ENCODE peak calls at places on chromosome 10, in five cellular contexts. V is fibroblast of lung, Q is A673, U is H1, H is endothelial cell of umbilical vein. Y is an unnamed sample. For H3K27me3, the result is how much of the 10 kb centered on the place peaks cover.

GRCh38 chr10:24437302-24437701 is 228.4 kb downstream of the KIAA1217 start:
- DNase-seq in Q (no peak), U (no peak), H (no peak), V (no peak), Y (no peak)

GRCh38 chr10:44786451-44786850 is 124.7 kb upstream of the TMEM72 start:
- DNase-seq in V (peak), H (no peak), Q (no peak), U (no peak), Y (no peak)

GRCh38 chr10:14782691-14783363 is 8.1 kb upstream of the FAM107B start:
- DNase-seq in U (peak), Q (no peak), V (no peak), H (peak), Y (no peak)

GRCh38 chr10:93790454-93790853 is 32.7 kb downstream of the LGI1 start:
- DNase-seq in U (no peak), H (no peak), V (no peak), Q (peak), Y (no peak)

GRCh38 chr10:98267894-98268693 is at the start of gene LOXL4:
- DNase-seq in H (no peak), Q (peak), V (peak), U (no peak), Y (peak)

GRCh38 chr10:86288695-86289576 is 77.7 kb downstream of the GRID1 start:
- DNase-seq in Q (no peak), H (no peak), V (no peak), U (no peak), Y (no peak)

GRCh38 chr10:114609518-114610426 is 48.3 kb downstream of the ABLIM1 start:
- DNase-seq in V (no peak), U (no peak), Q (no peak), H (no peak), Y (no peak)

GRCh38 chr10:52353960-52354394 is 39.9 kb downstream of the DKK1 start:
- DNase-seq in Q (no peak), H (no peak), V (peak), U (no peak), Y (no peak)

GRCh38 chr10:11411926-11412545 is 199.4 kb downstream of the USP6NL start:
- DNase-seq in U (no peak), H (no peak), V (no peak), Q (peak), Y (no peak)

GRCh38 chr10:11404931-11405330 is 206.5 kb downstream of the USP6NL start:
- DNase-seq in U (no peak), Q (peak), V (no peak), H (no peak), Y (no peak)

GRCh38 chr10:11406746-11407145 is 204.7 kb downstream of the USP6NL start:
- DNase-seq in V (no peak), H (no peak), Q (no peak), U (no peak), Y (no peak)

GRCh38 chr10:11409357-11409756 is 202.1 kb downstream of the USP6NL start:
- DNase-seq in Q (no peak), U (no peak), V (no peak), H (no peak), Y (no peak)

GRCh38 chr10:11407939-11408338 is 203.5 kb downstream of the USP6NL start:
- DNase-seq in U (no peak), H (no peak), V (no peak), Q (no peak), Y (no peak)
- H3K27me3 ChIP-seq in U (under half), H (under half), V (under half), Q (under half), Y (under half)

GRCh38 chr10:107163086-107163880 is 1.2 kb downstream of the SORCS1 start:
- DNase-seq in V (no peak), U (no peak), H (no peak), Q (no peak), Y (no peak)
- TF ChIP-seq CTCF in V (no peak), U (no peak), H (no peak), Q (no peak), Y (no peak)

DNA sequence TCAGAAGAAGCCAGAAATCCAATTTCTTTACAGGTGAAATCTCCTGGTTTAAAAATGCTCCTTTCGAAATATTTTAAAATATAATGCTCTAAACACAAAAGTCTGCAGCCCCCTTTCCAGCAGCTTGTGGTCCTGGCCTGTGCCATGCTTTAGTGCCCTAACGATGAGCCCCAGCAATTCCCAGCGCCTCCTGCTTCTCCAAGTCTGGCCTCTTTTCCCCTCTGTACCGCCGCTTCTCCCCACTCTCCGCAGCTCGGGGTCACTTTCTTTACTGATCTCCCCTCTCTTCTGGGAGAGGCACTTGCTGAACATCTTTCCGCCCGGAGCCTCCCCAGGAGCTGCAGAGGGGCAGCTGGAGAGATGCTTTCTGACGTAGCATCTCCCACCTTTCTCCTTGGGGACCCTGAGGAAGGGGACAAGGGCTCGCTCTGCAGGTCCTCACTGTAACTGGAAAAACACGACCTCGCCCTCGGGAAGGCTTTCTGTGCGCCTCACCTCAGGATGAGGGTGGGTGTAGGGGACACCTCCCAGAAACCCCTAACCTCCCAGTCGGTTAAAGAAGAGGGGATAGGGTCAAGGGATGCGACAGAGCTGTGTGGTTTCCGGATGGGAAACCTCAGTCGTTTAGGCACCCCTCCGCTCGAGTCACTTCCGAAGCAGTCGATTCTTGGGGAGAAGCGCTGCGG is 544 bp upstream of the INA start:
- DNase-seq in Q (no peak), H (no peak), V (no peak), U (no peak), Y (no peak)
- TF ChIP-seq EZH2 in Q (no peak), H (peak), V (peak), U (no peak), Y (no peak)

DNA sequence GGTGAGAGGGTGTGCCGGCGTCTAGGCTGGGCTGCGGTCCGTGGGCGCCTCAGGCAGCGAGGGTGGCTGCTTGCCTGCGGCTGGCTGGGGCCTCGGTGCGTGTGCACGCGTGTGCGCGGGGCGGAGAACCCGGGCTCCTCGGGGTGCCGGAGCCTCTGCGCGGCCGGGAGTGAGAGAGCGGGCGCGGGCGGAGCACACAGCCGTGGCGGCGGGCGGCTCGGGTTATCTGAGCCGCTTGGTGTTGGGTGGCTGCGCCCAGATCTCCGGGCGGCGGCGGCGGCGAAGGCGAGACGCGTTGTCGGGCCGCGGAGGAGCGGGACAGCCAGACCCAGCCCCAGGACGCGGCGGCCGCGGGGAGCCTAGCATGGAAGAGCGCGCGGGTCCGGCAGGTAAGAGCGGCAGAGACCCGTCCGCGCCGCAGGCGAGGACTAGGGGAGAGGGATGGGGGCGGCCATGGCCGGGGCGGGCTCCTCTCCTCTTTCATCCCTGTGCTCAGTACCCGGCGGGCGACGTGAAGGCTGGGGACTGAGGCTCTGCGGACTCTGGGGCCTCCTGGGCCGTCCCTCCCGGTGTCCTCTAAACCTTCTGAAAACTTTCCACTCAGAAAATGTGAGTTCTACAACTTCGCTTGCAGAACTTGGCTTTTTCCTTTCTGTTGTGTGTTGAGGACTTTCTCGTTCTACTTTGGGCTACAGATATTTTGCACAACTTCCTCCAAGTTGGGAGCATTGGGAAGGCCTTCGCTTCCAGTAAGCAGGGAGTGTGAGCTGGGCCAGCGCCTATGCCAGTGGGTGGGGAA is 9.8 kb upstream of the PAX2 start:
- DNase-seq in V (no peak), U (no peak), Q (no peak), H (no peak), Y (no peak)
- H3K27me3 ChIP-seq in V (half or more), U (half or more), Q (half or more), H (half or more), Y (under half)

GRCh38 chr10:74900297-74900696 is 73.9 kb downstream of the KAT6B start:
- DNase-seq in V (no peak), H (no peak), Q (no peak), U (no peak), Y (peak)
- TF ChIP-seq CTCF in V (no peak), H (no peak), Q (no peak), U (no peak), Y (no peak)

GRCh38 chr10:80133221-80133620 is 691 bp downstream of the PLAC9 start:
- DNase-seq in Q (no peak), V (peak), U (no peak), H (no peak), Y (no peak)
- TF ChIP-seq EZH2 in Q (no peak), V (no peak), U (no peak), H (no peak), Y (no peak)

GRCh38 chr10:2933519-2933918 is 133.8 kb upstream of the PFKP start:
- DNase-seq in U (no peak), H (no peak), V (no peak), Q (no peak), Y (no peak)
- H3K27me3 ChIP-seq in U (under half), H (under half), V (under half), Q (under half), Y (under half)